ENCODE peak calls at places on chromosomes 12 and 14, in eight cellular contexts. V is IMR-90, Y is hepatocyte, J is GM23248, H is fibroblast of lung, N is HepG2, T is HCT116, U is GM23338. R is an unnamed sample. For H3K4me1, the result is how much of the 10 kb centered on the place peaks cover.

GRCh38 chr14:101361044-101361443 is 200.3 kb upstream of the DIO3 start:
- DNase-seq in T (no peak), N (no peak), H (peak), V (no peak), U (no peak), Y (no peak), J (no peak), R (no peak)

GRCh38 chr12:129096968-129097367 is 243.7 kb downstream of the GLT1D1 start:
- DNase-seq in J (no peak), V (no peak), U (no peak), Y (no peak), H (no peak), N (no peak), T (no peak), R (no peak)

GRCh38 chr12:89919241-89919906 is 210.7 kb upstream of the ATP2B1 start:
- DNase-seq in H (no peak), T (no peak), N (no peak), V (no peak), J (no peak), U (no peak), Y (no peak), R (peak)

GRCh38 chr12:71438670-71439361 is 782 bp upstream of the LGR5 start:
- DNase-seq in H (peak), J (peak), U (peak), T (no peak), N (peak), Y (peak), V (no peak), R (peak)

GRCh38 chr14:101101456-101102056 is 198.0 kb upstream of the RTL1 start:
- DNase-seq in H (no peak), J (peak), V (no peak), N (no peak), U (no peak), Y (no peak), T (no peak), R (peak)

GRCh38 chr12:98126637-98127335 is 388.6 kb upstream of the TMPO start:
- DNase-seq in U (no peak), N (peak), Y (peak), T (no peak), H (no peak), J (no peak), V (no peak), R (no peak)

GRCh38 chr14:100531591-100532121 is 55.6 kb downstream of the BEGAIN start:
- DNase-seq in Y (peak), T (no peak), H (no peak), J (no peak), N (no peak), U (no peak), V (no peak), R (no peak)

GRCh38 chr12:113071427-113072112 is 15.0 kb downstream of the DTX1 start:
- DNase-seq in J (no peak), N (peak), T (no peak), U (no peak), H (no peak), Y (no peak), V (no peak), R (no peak)

GRCh38 chr14:69561893-69562292 is 12.8 kb downstream of the CCDC177 start:
- DNase-seq in U (no peak), V (no peak), J (no peak), N (no peak), H (no peak), Y (no peak), T (no peak), R (no peak)

GRCh38 chr12:119311897-119312296 is 22.6 kb upstream of the CCDC60 start:
- DNase-seq in T (no peak), V (no peak), H (no peak), J (no peak), U (no peak), Y (no peak), N (no peak), R (no peak)

GRCh38 chr12:119302334-119303132 is 32.0 kb upstream of the CCDC60 start:
- DNase-seq in J (no peak), N (no peak), H (no peak), U (peak), V (no peak), T (no peak), Y (no peak), R (no peak)

GRCh38 chr12:119308743-119309456 is 25.6 kb upstream of the CCDC60 start:
- DNase-seq in H (no peak), N (no peak), J (no peak), U (peak), Y (no peak), T (no peak), V (no peak), R (no peak)

GRCh38 chr12:119312904-119313303 is 21.6 kb upstream of the CCDC60 start:
- DNase-seq in H (no peak), U (no peak), T (no peak), J (no peak), N (no peak), V (no peak), Y (no peak), R (no peak)

GRCh38 chr12:119307747-119308146 is 26.8 kb upstream of the CCDC60 start:
- DNase-seq in T (no peak), N (no peak), U (no peak), H (no peak), V (no peak), Y (no peak), J (no peak), R (no peak)
- H3K4me1 ChIP-seq in T (under half), N (under half), U (under half), H (under half), V (under half), Y (under half), J (under half), R (under half)

DNA sequence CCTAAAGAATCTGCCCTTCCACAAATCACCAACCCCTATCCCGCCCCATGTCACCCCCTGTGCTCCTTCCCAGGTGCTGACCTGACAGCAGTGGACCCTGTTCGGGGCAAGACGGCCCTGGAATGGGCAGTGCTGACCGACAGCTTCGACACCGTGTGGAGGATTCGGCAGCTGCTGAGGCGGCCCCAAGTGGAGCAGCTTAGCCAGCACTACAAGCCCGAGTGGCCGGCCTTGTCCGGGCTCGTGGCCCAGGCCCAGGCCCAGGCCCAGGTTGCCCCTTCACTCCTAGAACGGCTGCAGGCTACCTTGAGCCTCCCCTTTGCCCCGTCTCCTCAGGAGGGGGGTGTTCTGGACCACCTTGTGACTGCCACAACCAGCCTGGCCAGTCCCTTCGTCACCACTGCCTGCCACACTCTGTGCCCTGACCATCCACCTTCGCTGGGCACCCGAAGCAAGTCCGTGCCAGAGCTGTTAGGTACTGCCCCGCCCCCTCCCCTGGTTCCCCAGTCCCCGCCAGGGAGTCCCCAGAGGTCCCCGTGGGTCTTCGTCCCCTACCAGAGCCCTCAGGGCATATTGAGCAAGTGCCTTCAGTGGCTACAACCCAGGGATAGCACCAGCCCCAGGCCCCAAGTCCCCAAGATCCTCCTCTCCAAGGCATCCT is 2.7 kb downstream of the ANKRD33 start:
- DNase-seq in J (no peak), Y (no peak), N (no peak), H (no peak), V (no peak), U (no peak), T (no peak), R (no peak)
- H3K4me2 ChIP-seq in J (no peak), Y (no peak), N (peak), H (no peak), V (no peak), U (no peak), T (no peak), R (no peak)

DNA sequence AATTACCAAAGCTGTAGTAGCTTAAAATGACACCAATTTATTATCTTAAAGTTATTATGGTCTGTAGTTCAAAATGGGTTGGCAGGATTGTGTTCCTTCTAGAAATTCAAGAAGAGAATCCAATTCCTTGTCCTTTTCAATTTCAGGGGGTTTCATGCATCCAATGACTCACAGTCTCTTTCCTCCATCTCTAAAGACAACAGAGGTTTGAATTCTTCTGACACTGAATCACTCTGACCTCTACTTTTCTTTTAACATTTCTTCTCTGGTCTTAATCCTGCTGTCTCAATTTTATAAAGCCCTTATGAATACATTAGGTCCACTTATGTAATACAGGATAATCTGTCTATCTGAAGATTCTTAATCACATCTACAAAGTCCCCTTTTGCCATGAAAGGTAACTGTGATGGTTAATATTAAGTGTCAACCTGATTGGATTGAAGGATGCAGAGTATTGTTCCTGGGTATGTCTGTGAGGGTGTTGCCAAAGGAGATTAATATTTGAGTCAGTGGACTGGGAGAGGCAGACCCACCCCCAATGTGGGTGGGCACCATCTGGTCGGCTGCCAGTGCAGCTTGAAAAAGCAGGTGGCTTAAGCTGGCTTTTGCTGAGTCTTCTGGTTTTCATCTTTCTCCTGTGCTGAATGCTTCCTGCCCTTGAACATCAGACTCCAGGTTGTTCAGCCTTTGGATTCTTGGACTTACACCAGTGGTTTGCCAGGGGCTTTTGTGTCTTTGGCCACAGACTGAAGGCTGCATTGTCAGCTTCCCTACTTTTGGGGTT is 243.0 kb downstream of the ATXN7L3B start:
- DNase-seq in U (no peak), V (peak), H (no peak), J (peak), T (no peak), Y (no peak), N (no peak), R (peak)
- H2AFZ ChIP-seq in U (no peak), V (no peak), H (no peak), J (no peak), T (no peak), Y (no peak), N (no peak), R (no peak)

GRCh38 chr12:25723286-25723685 is 170.2 kb upstream of the LMNTD1 start:
- DNase-seq in N (no peak), H (peak), Y (no peak), T (no peak), U (no peak), J (peak), V (peak), R (no peak)

GRCh38 chr12:25719505-25719904 is 166.4 kb upstream of the LMNTD1 start:
- DNase-seq in Y (no peak), J (no peak), V (peak), U (no peak), H (peak), T (no peak), N (no peak), R (no peak)

GRCh38 chr12:25728196-25728595 is 175.1 kb upstream of the LMNTD1 start:
- DNase-seq in N (no peak), T (no peak), H (peak), U (no peak), V (no peak), Y (no peak), J (no peak), R (no peak)

GRCh38 chr12:25725874-25726273 is 172.8 kb upstream of the LMNTD1 start:
- DNase-seq in T (no peak), V (peak), N (no peak), U (no peak), Y (peak), J (peak), H (peak), R (no peak)

GRCh38 chr12:25723921-25724491 is 170.9 kb upstream of the LMNTD1 start:
- DNase-seq in J (peak), Y (no peak), V (no peak), N (no peak), U (no peak), T (no peak), H (peak), R (peak)
- H3K4me1 ChIP-seq in J (under half), Y (under half), V (under half), N (under half), U (under half), T (under half), H (under half), R (under half)

GRCh38 chr12:46965137-46965536 is 114.3 kb upstream of the PCED1B start:
- DNase-seq in T (no peak), U (no peak), J (no peak), N (no peak), H (no peak), Y (no peak), V (no peak), R (no peak)
- H3K4me2 ChIP-seq in T (peak), U (peak), J (peak), N (no peak), H (no peak), Y (no peak), V (peak), R (no peak)

GRCh38 chr12:107374136-107374535 is 280.8 kb upstream of the CRY1 start:
- DNase-seq in V (no peak), Y (no peak), U (no peak), H (no peak), J (no peak), T (no peak), N (peak), R (no peak)
- H2AFZ ChIP-seq in V (no peak), Y (no peak), U (no peak), H (no peak), J (no peak), T (no peak), N (peak), R (no peak)

GRCh38 chr14:77580964-77581505 is 35.4 kb downstream of the SPTLC2 start:
- DNase-seq in H (peak), U (no peak), N (no peak), J (peak), T (no peak), Y (peak), V (peak), R (peak)

GRCh38 chr14:77582511-77582910 is 33.9 kb downstream of the SPTLC2 start:
- DNase-seq in J (no peak), H (no peak), N (no peak), Y (no peak), T (no peak), U (no peak), V (peak), R (no peak)

GRCh38 chr14:77589099-77589498 is 27.3 kb downstream of the SPTLC2 start:
- DNase-seq in J (no peak), T (no peak), V (no peak), H (no peak), Y (no peak), N (no peak), U (no peak), R (no peak)

GRCh38 chr14:77583657-77584056 is 32.8 kb downstream of the SPTLC2 start:
- DNase-seq in Y (no peak), N (no peak), J (no peak), V (no peak), U (no peak), H (no peak), T (no peak), R (no peak)

GRCh38 chr14:77584809-77585208 is 31.6 kb downstream of the SPTLC2 start:
- DNase-seq in Y (no peak), U (no peak), H (no peak), N (no peak), T (no peak), V (no peak), J (no peak), R (no peak)
- H3K4me1 ChIP-seq in Y (under half), U (under half), H (under half), N (under half), T (under half), V (under half), J (under half), R (under half)

GRCh38 chr12:67595365-67595764 is 53.2 kb upstream of the DYRK2 start:
- DNase-seq in T (no peak), V (no peak), J (no peak), U (no peak), Y (no peak), N (no peak), H (no peak), R (no peak)

GRCh38 chr12:67592228-67593011 is 56.1 kb upstream of the DYRK2 start:
- DNase-seq in N (no peak), V (peak), U (no peak), T (peak), H (peak), J (peak), Y (peak), R (peak)

GRCh38 chr12:67594888-67595287 is 53.7 kb upstream of the DYRK2 start:
- DNase-seq in N (no peak), Y (no peak), H (peak), U (no peak), T (no peak), J (no peak), V (no peak), R (peak)

GRCh38 chr12:67593871-67594330 is 54.6 kb upstream of the DYRK2 start:
- DNase-seq in V (no peak), N (no peak), T (no peak), J (no peak), U (no peak), H (no peak), Y (no peak), R (no peak)

DNA sequence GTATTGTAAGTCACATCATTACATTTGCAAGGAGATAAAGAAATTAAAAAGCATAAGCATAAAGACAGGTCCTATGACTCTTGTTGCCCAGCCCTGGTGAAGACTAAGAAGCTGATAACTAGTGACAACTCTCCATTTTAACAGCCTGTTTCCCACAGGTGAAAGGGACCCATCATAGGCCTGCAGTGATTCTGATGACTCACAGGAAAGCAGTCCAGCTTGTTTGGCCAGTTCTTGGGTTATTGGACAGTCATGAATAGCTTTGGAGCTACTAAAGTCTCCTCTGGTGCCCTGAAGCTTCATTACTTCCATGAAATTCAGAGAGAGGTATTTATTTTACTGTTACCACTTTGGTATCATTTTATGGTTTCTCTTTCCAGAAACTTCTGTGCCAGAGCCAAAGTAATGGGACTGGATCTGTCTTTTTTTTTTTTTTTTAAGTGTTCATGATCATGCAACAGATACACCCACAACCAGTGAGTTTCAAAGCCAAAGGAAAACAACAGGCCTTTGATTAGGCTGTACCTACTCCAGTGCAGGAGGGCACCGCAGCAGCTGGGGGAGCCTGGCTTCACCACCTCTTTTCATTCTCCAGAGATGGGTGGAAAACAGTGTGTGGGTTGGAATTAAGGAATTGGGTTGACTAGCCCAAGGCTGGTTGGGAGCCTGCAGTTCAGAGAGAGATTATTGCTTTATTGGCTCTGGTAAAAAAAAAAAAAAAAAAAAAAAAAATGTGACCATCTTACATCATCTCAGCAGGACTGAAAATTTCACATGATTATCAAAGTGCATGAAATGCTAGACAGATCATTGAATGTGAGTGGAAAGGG is 55.3 kb upstream of the DYRK2 start:
- DNase-seq in H (peak), Y (peak), J (peak), V (peak), N (no peak), U (peak), T (peak), R (peak)
- H3K4me2 ChIP-seq in H (peak), Y (peak), J (peak), V (no peak), N (no peak), U (no peak), T (peak), R (peak)